ENCODE peak calls at places on chromosome 19, in seven cellular contexts. N, J, I, V, K, P and H are unnamed samples.

GRCh38 chr19:56263319-56263718 is 9.2 kb upstream of the EDDM13 start:
- DNase-seq in N (no peak), J (no peak), I (no peak), V (no peak), K (no peak), P (no peak), H (no peak)

GRCh38 chr19:5687360-5688198 is 2.5 kb upstream of the RPL36 start:
- DNase-seq in N (no peak), J (no peak), I (no peak), V (no peak), K (no peak), P (peak; percentile 39), H (no peak)

GRCh38 chr19:10555613-10555979 is 10.2 kb downstream of the KRI1 start:
- DNase-seq in N (no peak), J (no peak), I (no peak), V (no peak), K (no peak), P (no peak), H (no peak)

GRCh38 chr19:45577111-45577905 is 7.3 kb downstream of the OPA3 start:
- DNase-seq in N (peak; percentile 75), J (peak; percentile 99), I (no peak), V (peak; percentile 95), K (no peak), P (peak; percentile 69), H (peak; percentile 38)

GRCh38 chr19:3108775-3109174 is 14.6 kb downstream of the GNA11 start:
- DNase-seq in N (peak; percentile 63), J (peak; percentile 36), I (peak; percentile 71), V (peak; percentile 50), K (peak; percentile 60), P (peak; percentile 69), H (peak; percentile 53)

GRCh38 chr19:9183000-9183399 is 4.2 kb downstream of the OR7D2 start:
- DNase-seq in N (no peak), J (no peak), I (no peak), V (no peak), K (no peak), P (no peak), H (no peak)

GRCh38 chr19:4732680-4733114 is 9.1 kb upstream of the DPP9 start:
- DNase-seq in N (peak; percentile 54), J (peak; percentile 43), I (peak; percentile 57), V (peak; percentile 57), K (peak; percentile 55), P (no peak), H (peak; percentile 44)

GRCh38 chr19:14821958-14822357 is 13.0 kb downstream of the OR7A5 start:
- DNase-seq in N (no peak), J (no peak), I (no peak), V (no peak), K (no peak), P (no peak), H (no peak)

GRCh38 chr19:35509861-35510625 is 3.4 kb downstream of the DMKN start:
- DNase-seq in N (peak; percentile 92), J (peak; percentile 82), I (peak; percentile 88), V (peak; percentile 22), K (peak; percentile 61), P (peak; percentile 75), H (peak; percentile 68)

DNA sequence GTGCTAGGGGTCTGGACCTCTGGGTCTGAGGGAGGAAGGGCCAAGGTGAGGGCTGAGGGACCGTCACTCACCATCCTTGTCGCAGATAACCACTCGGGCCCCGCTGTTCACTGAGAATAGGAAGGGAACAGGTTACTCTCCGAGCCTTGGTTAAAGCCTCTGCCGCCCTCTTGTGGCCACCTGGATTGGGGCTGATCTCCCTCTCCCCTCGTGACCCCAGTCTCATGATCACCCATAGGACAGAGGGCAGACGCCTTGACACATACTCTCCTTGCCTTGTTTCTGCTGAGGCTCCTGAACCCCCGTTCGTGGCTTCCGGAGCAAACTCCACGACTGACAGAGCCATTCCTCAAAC is 580 bp downstream of the HSD17B14 start:
- DNase-seq in N (peak; percentile 95), J (peak; percentile 76), I (peak; percentile 92), V (peak; percentile 71), K (peak; percentile 88), P (peak; percentile 95), H (peak; percentile 93)
- H3K4me3 ChIP-seq in N (no peak overlapping the region), J (no peak overlapping the region), I (peak overlapping the region; percentile 48), V (peak overlapping the region; percentile 25), K (peak overlapping the region; percentile 66), P (peak overlapping the region; percentile 55), H (peak overlapping the region; percentile 31)

GRCh38 chr19:12617646-12618045 is 6.9 kb downstream of the ZNF791 start:
- DNase-seq in N (no peak), J (no peak), I (no peak), V (no peak), K (no peak), P (no peak), H (no peak)
- H3K4me1 ChIP-seq in N (peaks cover 29% of the 10 kb centered on the region), J (no peaks in the 10 kb centered on the region), I (no peaks in the 10 kb centered on the region), V (peaks cover 3% of the 10 kb centered on the region), K (peaks cover 23% of the 10 kb centered on the region), P (peaks cover 5% of the 10 kb centered on the region), H (peaks cover 27% of the 10 kb centered on the region)

GRCh38 chr19:1361601-1362384 is 21.9 kb upstream of the NDUFS7 start:
- DNase-seq in N (no peak), J (no peak), I (no peak), V (peak; percentile 78), K (no peak), P (no peak), H (no peak)
- H3K4me3 ChIP-seq in N (no peak overlapping the region), J (no peak overlapping the region), I (no peak overlapping the region), V (no peak overlapping the region), K (no peak overlapping the region), P (peak overlapping the region; percentile 39), H (peak overlapping the region; percentile 38)

GRCh38 chr19:2015611-2015950 is at the start of gene BTBD2:
- DNase-seq in N (peak; percentile 75), J (peak; percentile 44), I (no peak), V (peak; percentile 84), K (no peak), P (peak; percentile 69), H (peak; percentile 82)

GRCh38 chr19:2012941-2013682 is 2.4 kb downstream of the BTBD2 start:
- DNase-seq in N (no peak), J (no peak), I (no peak), V (no peak), K (no peak), P (peak; percentile 32), H (no peak)

GRCh38 chr19:2014081-2014693 is 1.3 kb downstream of the BTBD2 start:
- DNase-seq in N (no peak), J (no peak), I (no peak), V (no peak), K (no peak), P (peak; percentile 32), H (no peak)

GRCh38 chr19:2014731-2015610 is 543 bp downstream of the BTBD2 start:
- DNase-seq in N (no peak), J (no peak), I (no peak), V (no peak), K (peak; percentile 41), P (peak; percentile 41), H (no peak)

GRCh38 chr19:2013683-2013961 is 1.9 kb downstream of the BTBD2 start:
- DNase-seq in N (no peak), J (no peak), I (no peak), V (no peak), K (no peak), P (no peak), H (no peak)
- H3K4me1 ChIP-seq in N (peaks cover 26% of the 10 kb centered on the region), J (peaks cover 8% of the 10 kb centered on the region), I (peaks cover 6% of the 10 kb centered on the region), V (peaks cover 14% of the 10 kb centered on the region), K (peaks cover 6% of the 10 kb centered on the region), P (peaks cover 6% of the 10 kb centered on the region), H (peaks cover 5% of the 10 kb centered on the region)

GRCh38 chr19:13539332-13539731 is 33.1 kb upstream of the CACNA1A start:
- DNase-seq in N (no peak), J (no peak), I (no peak), V (no peak), K (no peak), P (no peak), H (no peak)
- H3K4me3 ChIP-seq in N (no peak overlapping the region), J (no peak overlapping the region), I (no peak overlapping the region), V (no peak overlapping the region), K (no peak overlapping the region), P (no peak overlapping the region), H (no peak overlapping the region)

DNA sequence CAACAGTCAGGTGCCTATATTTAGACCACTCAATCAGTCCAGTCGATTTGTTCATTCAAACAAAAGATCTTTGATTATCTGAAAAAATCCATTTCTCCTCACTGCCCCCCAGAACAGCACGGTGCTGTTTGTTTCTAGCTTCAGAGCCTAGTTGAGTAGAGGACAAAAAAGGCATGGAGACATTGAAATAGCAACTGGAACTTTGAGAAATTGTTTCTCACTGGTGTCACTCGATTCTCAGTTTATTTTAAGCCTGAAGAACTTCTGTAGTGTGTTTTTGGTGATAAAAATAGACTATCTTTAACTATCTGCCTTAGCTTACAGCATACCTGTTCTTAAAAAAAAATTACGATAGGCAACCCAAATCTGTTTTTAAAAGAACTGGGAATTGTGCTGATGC is 67.1 kb downstream of the ARHGAP35 start:
- DNase-seq in N (no peak), J (no peak), I (no peak), V (no peak), K (no peak), P (no peak), H (no peak)
- H3K4me1 ChIP-seq in N (peaks cover 21% of the 10 kb centered on the region), J (peaks cover 69% of the 10 kb centered on the region), I (no peaks in the 10 kb centered on the region), V (peaks cover 30% of the 10 kb centered on the region), K (peaks cover 47% of the 10 kb centered on the region), P (peaks cover 50% of the 10 kb centered on the region), H (peaks cover 76% of the 10 kb centered on the region)